ENCODE peak calls at places on chromosomes 13 and 19, in five cellular contexts. F, M, G, E and Z are unnamed samples.

GRCh38 chr19:17136026-17136425 is 60.4 kb downstream of the MYO9B start:
- DNase-seq in F (no peak), M (no peak), G (no peak), E (no peak), Z (no peak)

GRCh38 chr19:54918499-54918898 is 12.6 kb downstream of the NCR1 start:
- DNase-seq in F (no peak), M (no peak), G (no peak), E (no peak), Z (no peak)

GRCh38 chr13:21997726-21998125 is 326.9 kb downstream of the FGF9 start:
- DNase-seq in F (no peak), M (no peak), G (no peak), E (no peak), Z (no peak)

GRCh38 chr13:111973186-111974064 is 93.5 kb upstream of the SOX1 start:
- DNase-seq in F (no peak), M (no peak), G (no peak), E (no peak), Z (no peak)

GRCh38 chr13:25678398-25678797 is 306.6 kb downstream of the ATP8A2 start:
- DNase-seq in F (no peak), M (no peak), G (no peak), E (no peak), Z (no peak)

GRCh38 chr13:110272651-110273050 is 34.3 kb downstream of the COL4A1 start:
- DNase-seq in F (no peak), M (no peak), G (no peak), E (no peak), Z (no peak)

GRCh38 chr19:35940839-35941238 is 4.7 kb downstream of the LRFN3 start:
- DNase-seq in F (no peak), M (no peak), G (no peak), E (no peak), Z (no peak)

GRCh38 chr13:23321534-23322241 is 111.8 kb downstream of the SACS start:
- DNase-seq in F (peak; percentile 93), M (peak; percentile 81), G (no peak), E (peak; percentile 97), Z (peak; percentile 82)

GRCh38 chr13:100396771-100397170 is 191.8 kb downstream of the GGACT start:
- DNase-seq in F (no peak), M (no peak), G (no peak), E (no peak), Z (no peak)

GRCh38 chr13:111519041-111519440 is 198.6 kb downstream of the TEX29 start:
- DNase-seq in F (no peak), M (no peak), G (no peak), E (no peak), Z (no peak)

GRCh38 chr13:80547885-80548284 is 207.0 kb upstream of the SPRY2 start:
- DNase-seq in F (no peak), M (no peak), G (no peak), E (peak; percentile 43), Z (no peak)

GRCh38 chr19:29378126-29378525 is 147.7 kb upstream of the VSTM2B start:
- DNase-seq in F (no peak), M (no peak), G (no peak), E (no peak), Z (no peak)

GRCh38 chr13:33497146-33497845 is 211.7 kb upstream of the STARD13 start:
- DNase-seq in F (peak; percentile 64), M (no peak), G (no peak), E (peak; percentile 49), Z (no peak)